ENCODE peak calls at places on chromosomes 16 and 17, in ten cellular contexts. One of them, this sample, is unnamed.

GRCh38 chr16:49049191-49049590 is 232.4 kb downstream of the CBLN1 start:
- DNase-seq in T-helper 1 cell: no peak
- DNase-seq in HAP-1: no peak
- DNase-seq in DMS 273 treated with DMSO at 0.1 percent for 48 hours: peak; percentile 75
- DNase-seq in ovary: no peak
- DNase-seq in iris pigment epithelial cell: no peak
- DNase-seq in anterior cingulate cortex: peak; percentile 4
- DNase-seq in heart right ventricle: no peak
- DNase-seq in GM12865: no peak
- DNase-seq in ascending aorta: no peak
- DNase-seq in this sample: no peak

GRCh38 chr17:73359255-73359816 is 47.5 kb upstream of the CDC42EP4 start:
- DNase-seq in T-helper 1 cell: no peak
- DNase-seq in HAP-1: no peak
- DNase-seq in DMS 273 treated with DMSO at 0.1 percent for 48 hours: no peak
- DNase-seq in ovary: no peak
- DNase-seq in iris pigment epithelial cell: no peak
- DNase-seq in anterior cingulate cortex: no peak
- DNase-seq in heart right ventricle: no peak
- DNase-seq in GM12865: no peak
- DNase-seq in ascending aorta: no peak
- DNase-seq in this sample: no peak

GRCh38 chr17:11238710-11239109 is 2.3 kb upstream of the SHISA6 start:
- DNase-seq in T-helper 1 cell: no peak
- DNase-seq in HAP-1: no peak
- DNase-seq in DMS 273 treated with DMSO at 0.1 percent for 48 hours: no peak
- DNase-seq in ovary: no peak
- DNase-seq in iris pigment epithelial cell: no peak
- DNase-seq in anterior cingulate cortex: no peak
- DNase-seq in heart right ventricle: no peak
- DNase-seq in GM12865: no peak
- DNase-seq in ascending aorta: no peak
- DNase-seq in this sample: no peak

GRCh38 chr17:43880420-43880991 is 26.8 kb downstream of the MPP2 start:
- DNase-seq in T-helper 1 cell: peak; percentile 38
- DNase-seq in HAP-1: peak; percentile 75
- DNase-seq in DMS 273 treated with DMSO at 0.1 percent for 48 hours: peak; percentile 39
- DNase-seq in ovary: no peak
- DNase-seq in iris pigment epithelial cell: peak; percentile 11
- DNase-seq in anterior cingulate cortex: no peak
- DNase-seq in heart right ventricle: no peak
- DNase-seq in GM12865: peak; percentile 42
- DNase-seq in ascending aorta: no peak
- DNase-seq in this sample: peak; percentile 49

GRCh38 chr17:7132511-7133094 is 18.0 kb upstream of the ASGR2 start:
- DNase-seq in T-helper 1 cell: peak; percentile 76
- DNase-seq in HAP-1: no peak
- DNase-seq in DMS 273 treated with DMSO at 0.1 percent for 48 hours: no peak
- DNase-seq in ovary: no peak
- DNase-seq in iris pigment epithelial cell: no peak
- DNase-seq in anterior cingulate cortex: no peak
- DNase-seq in heart right ventricle: no peak
- DNase-seq in GM12865: peak; percentile 91
- DNase-seq in ascending aorta: no peak
- DNase-seq in this sample: no peak

GRCh38 chr16:8920676-8921625 is 38.8 kb downstream of the LITAFD start:
- DNase-seq in T-helper 1 cell: no peak
- DNase-seq in HAP-1: no peak
- DNase-seq in DMS 273 treated with DMSO at 0.1 percent for 48 hours: no peak
- DNase-seq in ovary: no peak
- DNase-seq in iris pigment epithelial cell: peak; percentile 36
- DNase-seq in anterior cingulate cortex: no peak
- DNase-seq in heart right ventricle: no peak
- DNase-seq in GM12865: peak; percentile 51
- DNase-seq in ascending aorta: no peak
- DNase-seq in this sample: no peak

GRCh38 chr16:86077243-86077940 is 178.4 kb downstream of the IRF8 start:
- DNase-seq in T-helper 1 cell: no peak
- DNase-seq in HAP-1: no peak
- DNase-seq in DMS 273 treated with DMSO at 0.1 percent for 48 hours: no peak
- DNase-seq in ovary: no peak
- DNase-seq in iris pigment epithelial cell: no peak
- DNase-seq in anterior cingulate cortex: no peak
- DNase-seq in heart right ventricle: no peak
- DNase-seq in GM12865: no peak
- DNase-seq in ascending aorta: no peak
- DNase-seq in this sample: no peak

GRCh38 chr17:13520899-13521572 is 80.7 kb downstream of the HS3ST3A1 start:
- DNase-seq in T-helper 1 cell: no peak
- DNase-seq in HAP-1: no peak
- DNase-seq in DMS 273 treated with DMSO at 0.1 percent for 48 hours: no peak
- DNase-seq in ovary: no peak
- DNase-seq in iris pigment epithelial cell: peak; percentile 86
- DNase-seq in anterior cingulate cortex: peak; percentile 66
- DNase-seq in heart right ventricle: no peak
- DNase-seq in GM12865: peak; percentile 60
- DNase-seq in ascending aorta: no peak
- DNase-seq in this sample: peak; percentile 99

GRCh38 chr17:27315322-27315721 is 21.4 kb downstream of the WSB1 start:
- DNase-seq in T-helper 1 cell: no peak
- DNase-seq in HAP-1: no peak
- DNase-seq in DMS 273 treated with DMSO at 0.1 percent for 48 hours: peak; percentile 19
- DNase-seq in ovary: peak; percentile 73
- DNase-seq in iris pigment epithelial cell: peak; percentile 93
- DNase-seq in anterior cingulate cortex: peak; percentile 11
- DNase-seq in heart right ventricle: peak; percentile 80
- DNase-seq in GM12865: no peak
- DNase-seq in ascending aorta: peak; percentile 79
- DNase-seq in this sample: peak; percentile 65

GRCh38 chr16:78896280-78896679 is 704.3 kb downstream of the MAF start:
- DNase-seq in T-helper 1 cell: peak; percentile 83
- DNase-seq in HAP-1: no peak
- DNase-seq in DMS 273 treated with DMSO at 0.1 percent for 48 hours: no peak
- DNase-seq in ovary: no peak
- DNase-seq in iris pigment epithelial cell: no peak
- DNase-seq in anterior cingulate cortex: no peak
- DNase-seq in heart right ventricle: no peak
- DNase-seq in GM12865: no peak
- DNase-seq in ascending aorta: no peak
- DNase-seq in this sample: no peak

GRCh38 chr17:27256225-27257030 is 37.5 kb upstream of the WSB1 start:
- DNase-seq in T-helper 1 cell: no peak
- DNase-seq in HAP-1: no peak
- DNase-seq in DMS 273 treated with DMSO at 0.1 percent for 48 hours: no peak
- DNase-seq in ovary: no peak
- DNase-seq in iris pigment epithelial cell: peak; percentile 99
- DNase-seq in anterior cingulate cortex: no peak
- DNase-seq in heart right ventricle: no peak
- DNase-seq in GM12865: no peak
- DNase-seq in ascending aorta: no peak
- DNase-seq in this sample: peak; percentile 9

GRCh38 chr17:17254026-17254425 is 17.1 kb upstream of the FLCN start:
- DNase-seq in T-helper 1 cell: no peak
- DNase-seq in HAP-1: no peak
- DNase-seq in DMS 273 treated with DMSO at 0.1 percent for 48 hours: no peak
- DNase-seq in ovary: no peak
- DNase-seq in iris pigment epithelial cell: peak; percentile 50
- DNase-seq in anterior cingulate cortex: no peak
- DNase-seq in heart right ventricle: no peak
- DNase-seq in GM12865: no peak
- DNase-seq in ascending aorta: no peak
- DNase-seq in this sample: no peak

GRCh38 chr16:68802190-68802589 is 41.1 kb upstream of the TANGO6 start:
- DNase-seq in T-helper 1 cell: no peak
- DNase-seq in HAP-1: no peak
- DNase-seq in DMS 273 treated with DMSO at 0.1 percent for 48 hours: no peak
- DNase-seq in ovary: no peak
- DNase-seq in iris pigment epithelial cell: peak; percentile 82
- DNase-seq in anterior cingulate cortex: no peak
- DNase-seq in heart right ventricle: no peak
- DNase-seq in GM12865: no peak
- DNase-seq in ascending aorta: no peak
- DNase-seq in this sample: peak; percentile 58

GRCh38 chr16:86740298-86740697 is 161.9 kb downstream of the FOXL1 start:
- DNase-seq in T-helper 1 cell: no peak
- DNase-seq in HAP-1: no peak
- DNase-seq in DMS 273 treated with DMSO at 0.1 percent for 48 hours: no peak
- DNase-seq in ovary: no peak
- DNase-seq in iris pigment epithelial cell: no peak
- DNase-seq in anterior cingulate cortex: no peak
- DNase-seq in heart right ventricle: no peak
- DNase-seq in GM12865: no peak
- DNase-seq in ascending aorta: no peak
- DNase-seq in this sample: no peak

GRCh38 chr16:57444711-57445110 is 2.5 kb downstream of the CIAPIN1 start:
- DNase-seq in T-helper 1 cell: no peak
- DNase-seq in HAP-1: no peak
- DNase-seq in DMS 273 treated with DMSO at 0.1 percent for 48 hours: no peak
- DNase-seq in ovary: no peak
- DNase-seq in iris pigment epithelial cell: peak; percentile 60
- DNase-seq in anterior cingulate cortex: no peak
- DNase-seq in heart right ventricle: no peak
- DNase-seq in GM12865: no peak
- DNase-seq in ascending aorta: no peak
- DNase-seq in this sample: peak; percentile 11

GRCh38 chr17:48555183-48555615 is 10.3 kb upstream of the HOXB2 start:
- DNase-seq in T-helper 1 cell: no peak
- DNase-seq in HAP-1: peak; percentile 48
- DNase-seq in DMS 273 treated with DMSO at 0.1 percent for 48 hours: no peak
- DNase-seq in ovary: no peak
- DNase-seq in iris pigment epithelial cell: peak; percentile 88
- DNase-seq in anterior cingulate cortex: no peak
- DNase-seq in heart right ventricle: no peak
- DNase-seq in GM12865: peak; percentile 14
- DNase-seq in ascending aorta: no peak
- DNase-seq in this sample: peak; percentile 70

GRCh38 chr17:4492762-4493561 is 5.7 kb upstream of the SPNS2 start:
- DNase-seq in T-helper 1 cell: peak; percentile 11
- DNase-seq in HAP-1: peak; percentile 86
- DNase-seq in DMS 273 treated with DMSO at 0.1 percent for 48 hours: no peak
- DNase-seq in ovary: peak; percentile 26
- DNase-seq in iris pigment epithelial cell: peak; percentile 10
- DNase-seq in anterior cingulate cortex: peak; percentile 11
- DNase-seq in heart right ventricle: no peak
- DNase-seq in GM12865: peak; percentile 32
- DNase-seq in ascending aorta: no peak
- DNase-seq in this sample: peak; percentile 24

GRCh38 chr16:89160977-89161701 is 10.4 kb upstream of the CDH15 start:
- DNase-seq in T-helper 1 cell: no peak
- DNase-seq in HAP-1: no peak
- DNase-seq in DMS 273 treated with DMSO at 0.1 percent for 48 hours: no peak
- DNase-seq in ovary: no peak
- DNase-seq in iris pigment epithelial cell: no peak
- DNase-seq in anterior cingulate cortex: no peak
- DNase-seq in heart right ventricle: no peak
- DNase-seq in GM12865: no peak
- DNase-seq in ascending aorta: no peak
- DNase-seq in this sample: no peak

GRCh38 chr16:50478773-50479149 is 69.4 kb upstream of the NKD1 start:
- DNase-seq in T-helper 1 cell: no peak
- DNase-seq in HAP-1: peak; percentile 24
- DNase-seq in DMS 273 treated with DMSO at 0.1 percent for 48 hours: no peak
- DNase-seq in ovary: no peak
- DNase-seq in iris pigment epithelial cell: no peak
- DNase-seq in anterior cingulate cortex: no peak
- DNase-seq in heart right ventricle: no peak
- DNase-seq in GM12865: no peak
- DNase-seq in ascending aorta: no peak
- DNase-seq in this sample: no peak

GRCh38 chr16:24499193-24499814 is 40.1 kb upstream of the RBBP6 start:
- DNase-seq in T-helper 1 cell: no peak
- DNase-seq in HAP-1: peak; percentile 69
- DNase-seq in DMS 273 treated with DMSO at 0.1 percent for 48 hours: peak; percentile 3
- DNase-seq in ovary: no peak
- DNase-seq in iris pigment epithelial cell: peak; percentile 52
- DNase-seq in anterior cingulate cortex: peak; percentile 51
- DNase-seq in heart right ventricle: no peak
- DNase-seq in GM12865: peak; percentile 54
- DNase-seq in ascending aorta: no peak
- DNase-seq in this sample: peak; percentile 11

GRCh38 chr16:10616395-10616743 is 36.0 kb upstream of the EMP2 start:
- DNase-seq in T-helper 1 cell: no peak
- DNase-seq in HAP-1: no peak
- DNase-seq in DMS 273 treated with DMSO at 0.1 percent for 48 hours: no peak
- DNase-seq in ovary: no peak
- DNase-seq in iris pigment epithelial cell: no peak
- DNase-seq in anterior cingulate cortex: no peak
- DNase-seq in heart right ventricle: no peak
- DNase-seq in GM12865: no peak
- DNase-seq in ascending aorta: no peak
- DNase-seq in this sample: no peak

GRCh38 chr17:80644588-80644987 is 100.0 kb downstream of the RPTOR start:
- DNase-seq in T-helper 1 cell: no peak
- DNase-seq in HAP-1: no peak
- DNase-seq in DMS 273 treated with DMSO at 0.1 percent for 48 hours: no peak
- DNase-seq in ovary: no peak
- DNase-seq in iris pigment epithelial cell: no peak
- DNase-seq in anterior cingulate cortex: no peak
- DNase-seq in heart right ventricle: no peak
- DNase-seq in GM12865: no peak
- DNase-seq in ascending aorta: no peak
- DNase-seq in this sample: no peak

GRCh38 chr16:18832021-18832420 is 30.7 kb upstream of the ARL6IP1 start:
- DNase-seq in T-helper 1 cell: no peak
- DNase-seq in HAP-1: peak; percentile 59
- DNase-seq in DMS 273 treated with DMSO at 0.1 percent for 48 hours: no peak
- DNase-seq in ovary: no peak
- DNase-seq in iris pigment epithelial cell: no peak
- DNase-seq in anterior cingulate cortex: no peak
- DNase-seq in heart right ventricle: no peak
- DNase-seq in GM12865: no peak
- DNase-seq in ascending aorta: no peak
- DNase-seq in this sample: no peak

GRCh38 chr17:3980381-3980975 is 16.2 kb upstream of the ATP2A3 start:
- DNase-seq in T-helper 1 cell: no peak
- DNase-seq in HAP-1: no peak
- DNase-seq in DMS 273 treated with DMSO at 0.1 percent for 48 hours: no peak
- DNase-seq in ovary: no peak
- DNase-seq in iris pigment epithelial cell: no peak
- DNase-seq in anterior cingulate cortex: no peak
- DNase-seq in heart right ventricle: no peak
- DNase-seq in GM12865: no peak
- DNase-seq in ascending aorta: no peak
- DNase-seq in this sample: no peak

GRCh38 chr17:58242171-58242784 is 3.9 kb downstream of the LPO start:
- DNase-seq in T-helper 1 cell: peak; percentile 25
- DNase-seq in HAP-1: no peak
- DNase-seq in DMS 273 treated with DMSO at 0.1 percent for 48 hours: no peak
- DNase-seq in ovary: no peak
- DNase-seq in iris pigment epithelial cell: no peak
- DNase-seq in anterior cingulate cortex: no peak
- DNase-seq in heart right ventricle: no peak
- DNase-seq in GM12865: peak; percentile 17
- DNase-seq in ascending aorta: no peak
- DNase-seq in this sample: no peak

GRCh38 chr16:10876799-10877341 is at the start of gene CIITA:
- DNase-seq in T-helper 1 cell: peak; percentile 93
- DNase-seq in HAP-1: peak; percentile 26
- DNase-seq in DMS 273 treated with DMSO at 0.1 percent for 48 hours: peak; percentile 43
- DNase-seq in ovary: no peak
- DNase-seq in iris pigment epithelial cell: peak; percentile 48
- DNase-seq in anterior cingulate cortex: peak; percentile 63
- DNase-seq in heart right ventricle: peak; percentile 65
- DNase-seq in GM12865: peak; percentile 98
- DNase-seq in ascending aorta: peak; percentile 72
- DNase-seq in this sample: peak; percentile 96

GRCh38 chr16:53509906-53510703 is 7.1 kb upstream of the AKTIP start:
- DNase-seq in T-helper 1 cell: peak; percentile 49
- DNase-seq in HAP-1: peak; percentile 71
- DNase-seq in DMS 273 treated with DMSO at 0.1 percent for 48 hours: no peak
- DNase-seq in ovary: peak; percentile 44
- DNase-seq in iris pigment epithelial cell: peak; percentile 63
- DNase-seq in anterior cingulate cortex: peak; percentile 37
- DNase-seq in heart right ventricle: peak; percentile 54
- DNase-seq in GM12865: peak; percentile 59
- DNase-seq in ascending aorta: no peak
- DNase-seq in this sample: peak; percentile 66

GRCh38 chr17:60229189-60229802 is 79.5 kb downstream of the CA4 start:
- DNase-seq in T-helper 1 cell: peak; percentile 7
- DNase-seq in HAP-1: no peak
- DNase-seq in DMS 273 treated with DMSO at 0.1 percent for 48 hours: no peak
- DNase-seq in ovary: no peak
- DNase-seq in iris pigment epithelial cell: peak; percentile 59
- DNase-seq in anterior cingulate cortex: no peak
- DNase-seq in heart right ventricle: no peak
- DNase-seq in GM12865: no peak
- DNase-seq in ascending aorta: no peak
- DNase-seq in this sample: peak; percentile 10

This sample was measured in LHCN-M2.